ENCODE peak calls at places on chromosomes 7 and 10, in five cellular contexts. Y is HEK293T; A is aorta; H is activated T-cell treated with anti-CD3 and anti-CD28 coated beads, Interleukin-2, amount 50 U/mL, for 24 hours; V is stimulated activated CD4-positive, alpha-beta T cell treated with anti-CD3 and anti-CD28 coated beads, Interleukin-2, amount 100 ng/mL, for 4 hours. Q is an unnamed sample.

GRCh38 chr7:25852249-25852994 is 299.6 kb upstream of the NFE2L3 start:
- DNase-seq in H (peak; percentile 50), V (no peak), A (peak; percentile 80), Y (no peak), Q (no peak)

GRCh38 chr10:106560925-106561640 is 603.4 kb downstream of the SORCS1 start:
- DNase-seq in A (no peak), V (no peak), Y (no peak), H (no peak), Q (peak; percentile 42)

GRCh38 chr7:145848691-145849090 is 267.9 kb upstream of the CNTNAP2 start:
- DNase-seq in A (no peak), Y (peak; percentile 51), V (no peak), H (no peak), Q (peak; percentile 2)

GRCh38 chr7:42373285-42373684 is 136.3 kb upstream of the GLI3 start:
- DNase-seq in H (no peak), A (no peak), Y (no peak), V (no peak), Q (no peak)

GRCh38 chr7:156145184-156145583 is 332.9 kb upstream of the SHH start:
- DNase-seq in Y (no peak), A (no peak), H (no peak), V (no peak), Q (no peak)

GRCh38 chr7:90582164-90582563 is 14.0 kb upstream of the CDK14 start:
- DNase-seq in A (no peak), Y (no peak), V (no peak), H (no peak), Q (no peak)

GRCh38 chr7:45593121-45593541 is 19.0 kb downstream of the ADCY1 start:
- DNase-seq in Y (no peak), V (no peak), H (peak; percentile 9), A (no peak), Q (no peak)

GRCh38 chr10:119898577-119898976 is 6.0 kb downstream of the SEC23IP start:
- DNase-seq in Y (no peak), A (no peak), V (no peak), H (no peak), Q (no peak)

GRCh38 chr10:10778959-10779358 is 238.7 kb upstream of the CELF2 start:
- DNase-seq in Y (no peak), A (no peak), H (no peak), V (no peak), Q (no peak)

GRCh38 chr10:30172663-30173062 is 113.3 kb upstream of the JCAD start:
- DNase-seq in A (no peak), V (no peak), H (no peak), Y (no peak), Q (no peak)

GRCh38 chr10:44647877-44648542 is 263.1 kb upstream of the CXCL12 start:
- DNase-seq in A (no peak), H (no peak), Y (no peak), V (no peak), Q (no peak)

GRCh38 chr10:59366310-59366709 is 4.0 kb upstream of the FAM13C start:
- DNase-seq in V (no peak), A (no peak), H (no peak), Y (no peak), Q (peak; percentile 3)

GRCh38 chr10:71638577-71639411 is 80.8 kb downstream of the C10orf105 start:
- DNase-seq in H (no peak), Y (peak; percentile 57), A (no peak), V (no peak), Q (no peak)

GRCh38 chr7:143245123-143245522 is 18.1 kb upstream of the GSTK1 start:
- DNase-seq in V (no peak), H (no peak), A (no peak), Y (no peak), Q (no peak)

GRCh38 chr10:60114765-60115586 is 208.6 kb upstream of the CCDC6 start:
- DNase-seq in H (no peak), A (no peak), Y (peak; percentile 50), V (no peak), Q (peak; percentile 28)